ENCODE peak calls at places on chromosomes 7 and 10, in nine cellular contexts. A is HepG2, Q is A549, M is SK-N-SH, L is Panc1, T is GM23338, E is K562, X is HCT116, P is GM12878. S is an unnamed sample.

GRCh38 chr10:28442375-28442774 is 90.5 kb upstream of the WAC start:
- DNase-seq in A (no peak), Q (no peak), M (no peak), L (no peak), T (no peak), E (no peak), X (no peak), P (no peak), S (no peak)

GRCh38 chr7:7803597-7804229 is 85.3 kb upstream of the RPA3 start:
- DNase-seq in A (no peak), Q (no peak), M (no peak), L (no peak), T (no peak), E (no peak), X (no peak), P (no peak), S (no peak)

GRCh38 chr10:115093776-115094361 is 704 bp downstream of the ATRNL1 start:
- DNase-seq in A (no peak), Q (peak), M (peak), L (no peak), T (peak), E (no peak), X (no peak), P (no peak), S (no peak)

GRCh38 chr7:128427289-128427891 is 17.6 kb upstream of the IMPDH1 start:
- DNase-seq in A (peak), Q (no peak), M (peak), L (peak), T (peak), E (peak), X (peak), P (no peak), S (peak)

GRCh38 chr10:11165591-11166543 is 148.2 kb downstream of the CELF2 start:
- DNase-seq in A (no peak), Q (peak), M (peak), L (peak), T (peak), E (peak), X (no peak), P (no peak), S (no peak)

GRCh38 chr7:29239638-29240037 is 45.1 kb downstream of the CHN2 start:
- DNase-seq in A (no peak), Q (peak), M (no peak), L (no peak), T (peak), E (peak), X (no peak), P (no peak), S (no peak)

GRCh38 chr7:132095111-132095765 is 481.0 kb downstream of the PLXNA4 start:
- DNase-seq in A (no peak), Q (no peak), M (no peak), L (no peak), T (no peak), E (no peak), X (no peak), P (no peak), S (no peak)

GRCh38 chr7:95684037-95684436 is 87.7 kb upstream of the PDK4 start:
- DNase-seq in A (peak), Q (peak), M (no peak), L (peak), T (peak), E (peak), X (peak), P (no peak), S (no peak)

GRCh38 chr10:34795334-34795733 is 19.8 kb downstream of the PARD3 start:
- DNase-seq in A (no peak), Q (no peak), M (no peak), L (no peak), T (no peak), E (no peak), X (no peak), P (no peak), S (no peak)

GRCh38 chr7:74174606-74175082 is 488 bp downstream of the EIF4H start:
- DNase-seq in A (peak), Q (peak), M (peak), L (no peak), T (peak), E (no peak), X (no peak), P (no peak), S (peak)
- TF ChIP-seq CTCF in A (no peak), Q (no peak), M (no peak), L (no peak), T (no peak), E (no peak), X (no peak), P (no peak), S (no peak)

GRCh38 chr7:43697690-43698089 is 31.6 kb downstream of the COA1 start:
- DNase-seq in A (no peak), Q (no peak), M (no peak), L (no peak), T (no peak), E (no peak), X (no peak), P (no peak), S (no peak)

GRCh38 chr7:43694399-43694748 is 34.9 kb downstream of the COA1 start:
- DNase-seq in A (peak), Q (no peak), M (no peak), L (no peak), T (no peak), E (no peak), X (peak), P (no peak), S (no peak)

GRCh38 chr7:43692582-43693373 is 36.5 kb downstream of the COA1 start:
- DNase-seq in A (no peak), Q (peak), M (no peak), L (no peak), T (no peak), E (no peak), X (no peak), P (no peak), S (no peak)

GRCh38 chr7:43691611-43692010 is 37.7 kb downstream of the COA1 start:
- DNase-seq in A (no peak), Q (no peak), M (no peak), L (no peak), T (no peak), E (no peak), X (no peak), P (no peak), S (no peak)

GRCh38 chr7:43693687-43694398 is 35.5 kb downstream of the COA1 start:
- DNase-seq in A (peak), Q (peak), M (no peak), L (no peak), T (no peak), E (no peak), X (peak), P (no peak), S (no peak)
- H3K27ac ChIP-seq in A (peak), Q (peak), M (peak), L (no peak), T (no peak), E (no peak), X (peak), P (no peak), S (no peak)

DNA sequence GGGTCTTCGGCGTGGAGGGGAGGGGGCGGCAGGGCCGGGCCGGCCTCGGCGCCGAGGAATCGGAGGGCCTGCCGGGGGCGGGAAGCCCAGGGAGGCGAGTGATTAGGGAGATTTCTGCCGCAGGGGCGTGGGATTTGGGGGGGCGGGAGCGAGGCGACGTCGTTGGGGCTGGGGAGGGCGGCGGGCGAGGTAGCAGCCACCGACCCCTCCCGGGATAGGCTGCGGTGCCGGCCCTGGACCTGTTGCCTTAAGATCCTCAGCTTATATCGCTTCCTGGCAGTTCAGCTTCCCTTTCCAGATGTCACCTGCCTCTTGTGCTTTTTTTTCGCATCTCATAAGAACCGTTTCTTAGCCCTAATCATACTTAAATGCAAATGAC is 640 bp downstream of the LMTK2 start:
- DNase-seq in A (no peak), Q (no peak), M (no peak), L (no peak), T (peak), E (peak), X (no peak), P (no peak), S (peak)
- TF ChIP-seq REST in A (no peak), Q (no peak), M (no peak), L (no peak), T (no peak), E (no peak), X (no peak), P (no peak), S (no peak)

GRCh38 chr7:33807779-33808482 is 97.4 kb upstream of the BMPER start:
- DNase-seq in A (peak), Q (peak), M (peak), L (no peak), T (peak), E (peak), X (peak), P (no peak), S (no peak)
- TF ChIP-seq CTCF in A (peak), Q (peak), M (peak), L (peak), T (peak), E (peak), X (peak), P (peak), S (peak)